ENCODE peak calls at places on chromosomes 3 and 15, in four cellular contexts. R, N, W and F are unnamed samples.

GRCh38 chr3:126476166-126476975 is 680 bp upstream of the ZXDC start:
- DNase-seq in R (no peak), N (peak; percentile 54), W (no peak), F (no peak)

GRCh38 chr15:50906954-50907865 is 1.3 kb upstream of the AP4E1 start:
- DNase-seq in R (peak; percentile 73), N (no peak), W (no peak), F (peak; percentile 57)

GRCh38 chr3:196499061-196499460 is 4.5 kb downstream of the RNF168 start:
- DNase-seq in R (no peak), N (no peak), W (no peak), F (no peak)

GRCh38 chr3:52339612-52340011 is 23.5 kb downstream of the DNAH1 start:
- DNase-seq in R (peak; percentile 85), N (peak; percentile 86), W (no peak), F (peak; percentile 33)

GRCh38 chr15:99729920-99730319 is 3.3 kb downstream of the LYSMD4 start:
- DNase-seq in R (no peak), N (no peak), W (no peak), F (no peak)

GRCh38 chr3:110193114-110193513 is 855.8 kb upstream of the DPPA4 start:
- DNase-seq in R (no peak), N (no peak), W (no peak), F (no peak)

GRCh38 chr15:90479656-90480055 is 50.1 kb upstream of the CRTC3 start:
- DNase-seq in R (no peak), N (peak; percentile 10), W (no peak), F (no peak)

GRCh38 chr15:78437107-78437761 is 782 bp upstream of the IREB2 start:
- DNase-seq in R (no peak), N (peak; percentile 7), W (no peak), F (no peak)

GRCh38 chr3:170180107-170180951 is 1.2 kb downstream of the PHC3 start:
- DNase-seq in R (no peak), N (no peak), W (no peak), F (no peak)

GRCh38 chr3:171526869-171527268 is 66.7 kb upstream of the TNIK start:
- DNase-seq in R (peak; percentile 28), N (no peak), W (no peak), F (no peak)

GRCh38 chr3:63896332-63897034 is 15.7 kb downstream of the SCAANT1 start:
- DNase-seq in R (no peak), N (no peak), W (no peak), F (no peak)

GRCh38 chr15:94848054-94848453 is 616.7 kb downstream of the MCTP2 start:
- DNase-seq in R (no peak), N (no peak), W (no peak), F (no peak)

GRCh38 chr3:127676921-127677351 is 4.2 kb downstream of the ABTB1 start:
- DNase-seq in R (no peak), N (no peak), W (peak; percentile 64), F (no peak)

GRCh38 chr15:70701891-70702568 is 61.3 kb downstream of the UACA start:
- DNase-seq in R (no peak), N (no peak), W (no peak), F (no peak)

GRCh38 chr15:76996526-76997401 is 1.8 kb downstream of the PSTPIP1 start:
- DNase-seq in R (no peak), N (no peak), W (peak; percentile 65), F (no peak)

GRCh38 chr3:39978293-39978692 is 168.9 kb downstream of the MYRIP start:
- DNase-seq in R (no peak), N (no peak), W (no peak), F (no peak)

GRCh38 chr3:107344722-107345121 is 32.5 kb upstream of the CCDC54 start:
- DNase-seq in R (no peak), N (no peak), W (no peak), F (no peak)

GRCh38 chr3:174951023-174951422 is 91.9 kb downstream of the NAALADL2 start:
- DNase-seq in R (no peak), N (peak; percentile 33), W (no peak), F (no peak)

GRCh38 chr15:92848852-92849598 is 51.1 kb upstream of the CHD2 start:
- DNase-seq in R (no peak), N (no peak), W (no peak), F (no peak)

GRCh38 chr3:135012101-135012500 is 217.0 kb downstream of the EPHB1 start:
- DNase-seq in R (no peak), N (no peak), W (no peak), F (no peak)

GRCh38 chr3:117752984-117753717 is 1043.6 kb downstream of the TUSC7 start:
- DNase-seq in R (no peak), N (no peak), W (no peak), F (no peak)

GRCh38 chr3:126152931-126153694 is 27.3 kb downstream of the ALDH1L1 start:
- DNase-seq in R (no peak), N (no peak), W (peak; percentile 40), F (no peak)

GRCh38 chr3:43016513-43016865 is 37.4 kb downstream of the GASK1A start:
- DNase-seq in R (no peak), N (no peak), W (no peak), F (no peak)

GRCh38 chr3:185489462-185489861 is 9.4 kb downstream of the TMEM41A start:
- DNase-seq in R (peak; percentile 37), N (no peak), W (no peak), F (peak; percentile 24)

GRCh38 chr15:59885832-59886231 is 118.3 kb upstream of the FOXB1 start:
- DNase-seq in R (no peak), N (no peak), W (no peak), F (no peak)

GRCh38 chr3:115062009-115062408 is 85.1 kb downstream of the ZBTB20 start:
- DNase-seq in R (no peak), N (no peak), W (no peak), F (no peak)

GRCh38 chr3:107034142-107034541 is 343.1 kb upstream of the CCDC54 start:
- DNase-seq in R (no peak), N (no peak), W (no peak), F (no peak)

GRCh38 chr3:42706721-42707619 is 4.4 kb upstream of the HHATL start:
- DNase-seq in R (no peak), N (no peak), W (peak; percentile 40), F (no peak)

GRCh38 chr15:64739216-64739976 is 36.0 kb downstream of the RBPMS2 start:
- DNase-seq in R (no peak), N (no peak), W (peak; percentile 85), F (no peak)
- TF ChIP-seq POLR2AphosphoS5 in R (no peak), N (no peak), W (peak; percentile 40), F (no peak)

GRCh38 chr3:155070932-155071387 is 9.2 kb upstream of the MME start:
- DNase-seq in R (no peak), N (no peak), W (no peak), F (no peak)
- TF ChIP-seq POLR2AphosphoS5 in R (no peak), N (no peak), W (no peak), F (no peak)

DNA sequence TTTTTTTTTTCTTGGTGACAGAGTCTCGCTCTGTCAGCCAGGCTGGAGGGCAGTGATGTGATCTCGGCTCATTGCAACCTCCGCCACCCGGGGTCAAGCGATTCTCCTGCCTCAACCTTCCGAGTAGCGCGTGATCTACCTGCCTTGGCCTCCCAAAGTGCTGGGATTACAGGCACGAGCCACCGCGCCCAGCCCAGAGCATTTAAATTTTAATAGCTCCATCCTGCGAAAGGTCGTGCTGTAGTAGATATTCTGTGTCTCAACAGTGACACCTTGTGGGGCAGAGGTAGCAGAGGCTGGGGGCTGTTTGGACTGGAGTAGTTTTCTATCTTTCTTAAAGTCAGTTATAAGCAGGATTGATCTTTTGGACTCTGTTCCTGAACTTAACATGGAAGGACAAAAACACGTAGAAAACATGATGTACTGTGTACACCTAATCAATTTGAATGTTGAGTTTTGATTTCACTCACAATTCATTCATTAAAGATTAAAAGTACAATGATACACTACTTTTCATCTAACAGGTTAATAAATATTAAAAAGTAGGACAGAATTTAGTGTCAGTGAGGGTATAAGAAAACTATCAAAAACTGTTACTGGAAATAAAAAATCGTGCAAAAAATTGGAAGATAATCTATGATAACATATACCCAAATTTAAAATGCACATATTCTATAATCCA is 11.0 kb upstream of the PDCD6IP start:
- DNase-seq in R (peak; percentile 65), N (peak; percentile 60), W (peak; percentile 73), F (peak; percentile 68)
- TF ChIP-seq POLR2AphosphoS5 in R (no peak), N (no peak), W (no peak), F (no peak)

GRCh38 chr3:101725890-101726275 is 1.5 kb downstream of the CEP97 start:
- DNase-seq in R (no peak), N (no peak), W (no peak), F (no peak)

GRCh38 chr3:101721650-101721917 is 2.8 kb upstream of the CEP97 start:
- DNase-seq in R (no peak), N (no peak), W (no peak), F (no peak)

GRCh38 chr3:101722394-101723173 is 1.8 kb upstream of the CEP97 start:
- DNase-seq in R (no peak), N (no peak), W (no peak), F (no peak)

GRCh38 chr3:101724329-101725191 is at the start of gene CEP97:
- DNase-seq in R (peak; percentile 87), N (peak; percentile 87), W (peak; percentile 94), F (peak; percentile 90)

DNA sequence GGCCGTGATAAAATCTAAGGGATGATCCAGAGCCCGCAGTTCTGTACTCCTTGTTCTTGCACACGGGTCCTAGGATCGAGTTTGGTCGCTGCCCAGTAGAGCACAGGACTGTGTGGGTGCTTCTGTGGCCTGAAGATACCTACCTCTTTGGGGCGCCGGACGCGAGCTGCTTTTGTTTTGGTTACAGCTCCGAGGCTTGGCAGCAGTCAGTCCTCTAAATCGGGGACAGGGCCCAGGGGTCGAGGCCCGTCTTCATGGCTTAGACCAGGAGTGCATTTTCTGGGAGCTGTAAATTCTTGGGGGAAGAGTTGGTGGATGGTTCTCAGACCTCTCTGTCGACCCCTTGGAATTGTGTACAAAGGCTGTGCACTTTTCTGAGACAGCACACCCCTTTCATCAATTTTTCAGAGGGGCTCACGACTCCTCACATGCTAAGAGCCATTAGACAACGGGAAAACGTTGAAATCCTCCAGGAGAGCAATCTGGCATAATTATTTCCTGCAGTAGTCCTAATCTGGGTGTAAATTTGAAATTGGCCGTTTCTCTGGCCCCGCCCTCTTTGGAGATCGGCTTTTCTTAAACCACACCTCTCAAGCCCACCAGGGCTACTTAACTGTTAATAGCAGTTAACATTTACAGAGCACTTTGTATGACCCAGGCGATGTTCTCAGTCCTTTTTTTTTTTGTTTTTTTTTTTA is 927 bp downstream of the CEP97 start:
- DNase-seq in R (no peak), N (no peak), W (peak; percentile 67), F (peak; percentile 35)
- TF ChIP-seq POLR2AphosphoS5 in R (no peak), N (no peak), W (no peak), F (no peak)

DNA sequence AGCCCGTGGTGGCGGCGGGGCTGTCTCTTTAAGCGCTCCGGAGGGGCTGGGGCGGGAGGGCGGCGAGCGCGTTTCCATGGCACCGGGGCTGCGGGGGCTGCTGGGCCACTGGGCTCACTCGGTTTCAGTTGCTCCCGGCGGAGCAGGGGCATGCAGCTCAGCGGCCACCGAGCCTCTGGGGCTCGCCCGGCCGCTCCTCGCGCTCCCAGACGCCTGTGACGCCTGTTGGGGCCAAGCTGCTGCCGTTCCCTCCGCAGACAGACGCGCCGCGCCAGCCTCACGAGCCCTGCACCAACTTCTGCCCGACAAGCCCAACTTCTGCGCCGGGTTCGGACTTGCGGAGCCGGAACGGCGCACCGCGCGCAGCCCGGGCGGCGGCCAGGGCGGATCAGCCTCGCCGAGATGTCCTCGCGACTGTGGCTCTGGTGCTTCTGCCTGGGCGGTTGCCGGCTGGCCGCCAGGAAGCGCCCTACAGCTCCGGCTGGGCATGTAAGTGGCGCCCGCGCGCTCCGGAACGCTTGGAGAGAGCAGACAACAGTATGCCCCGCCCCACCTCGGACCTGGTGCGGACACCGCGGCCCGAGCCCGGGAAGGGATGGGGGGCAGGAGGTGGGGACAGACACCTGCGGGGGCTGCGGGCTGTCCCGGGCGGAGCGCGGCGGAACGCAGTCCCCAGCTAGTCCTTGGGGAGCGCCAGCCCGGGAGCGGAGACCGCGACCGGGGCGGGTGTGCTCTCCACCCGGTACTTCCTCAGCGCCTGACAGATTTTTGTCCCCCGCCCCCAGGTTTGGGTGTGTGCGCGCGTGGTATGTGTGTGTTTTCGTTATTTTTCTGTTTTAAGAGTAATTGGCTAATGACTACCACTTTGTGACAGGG is 154.1 kb upstream of the GOLIM4 start:
- DNase-seq in R (peak; percentile 54), N (peak; percentile 36), W (peak; percentile 76), F (peak; percentile 64)
- TF ChIP-seq POLR2AphosphoS5 in R (no peak), N (no peak), W (no peak), F (no peak)